ENCODE peak calls at places on chromosome 12, in six cellular contexts. One of them, this sample, is unnamed.

GRCh38 chr12:112130461-112130998 is 5.2 kb downstream of the TRAFD1 start:
- DNase-seq in stimulated activated CD4-positive, alpha-beta T cell treated with anti-CD3 and anti-CD28 coated beads, Interleukin-15, amount 100 ng/mL, for 1 hour: no peak
- DNase-seq in NCI-H460: no peak
- DNase-seq in IMR-90: peak; percentile 36
- DNase-seq in PC-3: no peak
- DNase-seq in testis: no peak
- DNase-seq in this sample: no peak

GRCh38 chr12:92297932-92298681 is 152.5 kb upstream of the BTG1 start:
- DNase-seq in stimulated activated CD4-positive, alpha-beta T cell treated with anti-CD3 and anti-CD28 coated beads, Interleukin-15, amount 100 ng/mL, for 1 hour: no peak
- DNase-seq in IMR-90: peak; percentile 80
- DNase-seq in testis: no peak
- DNase-seq in PC-3: no peak
- DNase-seq in NCI-H460: no peak
- DNase-seq in this sample: no peak

GRCh38 chr12:109645194-109645593 is 68.4 kb upstream of the FAM222A start:
- DNase-seq in testis: no peak
- DNase-seq in stimulated activated CD4-positive, alpha-beta T cell treated with anti-CD3 and anti-CD28 coated beads, Interleukin-15, amount 100 ng/mL, for 1 hour: no peak
- DNase-seq in PC-3: no peak
- DNase-seq in IMR-90: no peak
- DNase-seq in NCI-H460: no peak
- DNase-seq in this sample: no peak

GRCh38 chr12:13538136-13538535 is 341.6 kb downstream of the EMP1 start:
- DNase-seq in testis: no peak
- DNase-seq in PC-3: no peak
- DNase-seq in NCI-H460: no peak
- DNase-seq in stimulated activated CD4-positive, alpha-beta T cell treated with anti-CD3 and anti-CD28 coated beads, Interleukin-15, amount 100 ng/mL, for 1 hour: no peak
- DNase-seq in IMR-90: no peak
- DNase-seq in this sample: peak; percentile 82

GRCh38 chr12:55743131-55743921 is 404 bp downstream of the GDF11 start:
- DNase-seq in PC-3: peak; percentile 67
- DNase-seq in stimulated activated CD4-positive, alpha-beta T cell treated with anti-CD3 and anti-CD28 coated beads, Interleukin-15, amount 100 ng/mL, for 1 hour: peak; percentile 45
- DNase-seq in testis: peak; percentile 69
- DNase-seq in IMR-90: peak; percentile 68
- DNase-seq in NCI-H460: peak; percentile 41
- DNase-seq in this sample: peak; percentile 69

GRCh38 chr12:45357547-45358417 is 141.9 kb downstream of the ANO6 start:
- DNase-seq in PC-3: no peak
- DNase-seq in stimulated activated CD4-positive, alpha-beta T cell treated with anti-CD3 and anti-CD28 coated beads, Interleukin-15, amount 100 ng/mL, for 1 hour: no peak
- DNase-seq in testis: peak; percentile 72
- DNase-seq in IMR-90: no peak
- DNase-seq in NCI-H460: no peak
- DNase-seq in this sample: no peak

GRCh38 chr12:26936559-26937442 is 980 bp downstream of the INTS13 start:
- DNase-seq in IMR-90: no peak
- DNase-seq in PC-3: peak; percentile 17
- DNase-seq in NCI-H460: no peak
- DNase-seq in stimulated activated CD4-positive, alpha-beta T cell treated with anti-CD3 and anti-CD28 coated beads, Interleukin-15, amount 100 ng/mL, for 1 hour: no peak
- DNase-seq in testis: no peak
- DNase-seq in this sample: peak; percentile 23

GRCh38 chr12:104044158-104044557 is 5.8 kb downstream of the GLT8D2 start:
- DNase-seq in NCI-H460: no peak
- DNase-seq in stimulated activated CD4-positive, alpha-beta T cell treated with anti-CD3 and anti-CD28 coated beads, Interleukin-15, amount 100 ng/mL, for 1 hour: no peak
- DNase-seq in testis: no peak
- DNase-seq in PC-3: no peak
- DNase-seq in IMR-90: no peak
- DNase-seq in this sample: no peak

GRCh38 chr12:116717466-116718457 is 20.1 kb downstream of the SPRING1 start:
- DNase-seq in stimulated activated CD4-positive, alpha-beta T cell treated with anti-CD3 and anti-CD28 coated beads, Interleukin-15, amount 100 ng/mL, for 1 hour: no peak
- DNase-seq in NCI-H460: no peak
- DNase-seq in PC-3: no peak
- DNase-seq in IMR-90: peak; percentile 56
- DNase-seq in testis: peak; percentile 50
- DNase-seq in this sample: no peak

GRCh38 chr12:47449797-47450196 is 256.0 kb downstream of the RPAP3 start:
- DNase-seq in stimulated activated CD4-positive, alpha-beta T cell treated with anti-CD3 and anti-CD28 coated beads, Interleukin-15, amount 100 ng/mL, for 1 hour: no peak
- DNase-seq in testis: no peak
- DNase-seq in IMR-90: no peak
- DNase-seq in PC-3: no peak
- DNase-seq in NCI-H460: no peak
- DNase-seq in this sample: no peak

GRCh38 chr12:52195065-52195730 is 3.4 kb upstream of the KRT80 start:
- DNase-seq in testis: peak; percentile 41
- DNase-seq in stimulated activated CD4-positive, alpha-beta T cell treated with anti-CD3 and anti-CD28 coated beads, Interleukin-15, amount 100 ng/mL, for 1 hour: no peak
- DNase-seq in NCI-H460: no peak
- DNase-seq in PC-3: peak; percentile 44
- DNase-seq in IMR-90: peak; percentile 17
- DNase-seq in this sample: no peak

GRCh38 chr12:6272300-6273208 is 37.9 kb upstream of the PLEKHG6 start:
- DNase-seq in IMR-90: no peak
- DNase-seq in stimulated activated CD4-positive, alpha-beta T cell treated with anti-CD3 and anti-CD28 coated beads, Interleukin-15, amount 100 ng/mL, for 1 hour: no peak
- DNase-seq in NCI-H460: no peak
- DNase-seq in PC-3: peak; percentile 87
- DNase-seq in testis: no peak
- DNase-seq in this sample: peak; percentile 65

GRCh38 chr12:6757028-6757689 is 4.2 kb upstream of the MLF2 start:
- DNase-seq in IMR-90: no peak
- DNase-seq in stimulated activated CD4-positive, alpha-beta T cell treated with anti-CD3 and anti-CD28 coated beads, Interleukin-15, amount 100 ng/mL, for 1 hour: no peak
- DNase-seq in PC-3: no peak
- DNase-seq in testis: no peak
- DNase-seq in NCI-H460: no peak
- DNase-seq in this sample: no peak

GRCh38 chr12:108666326-108666995 is 32.8 kb upstream of the SELPLG start:
- DNase-seq in IMR-90: peak; percentile 51
- DNase-seq in stimulated activated CD4-positive, alpha-beta T cell treated with anti-CD3 and anti-CD28 coated beads, Interleukin-15, amount 100 ng/mL, for 1 hour: no peak
- DNase-seq in NCI-H460: no peak
- DNase-seq in PC-3: no peak
- DNase-seq in testis: no peak
- DNase-seq in this sample: no peak

GRCh38 chr12:95687937-95688336 is 102.6 kb downstream of the NTN4 start:
- DNase-seq in stimulated activated CD4-positive, alpha-beta T cell treated with anti-CD3 and anti-CD28 coated beads, Interleukin-15, amount 100 ng/mL, for 1 hour: no peak
- DNase-seq in NCI-H460: no peak
- DNase-seq in IMR-90: no peak
- DNase-seq in testis: no peak
- DNase-seq in PC-3: peak; percentile 51
- DNase-seq in this sample: no peak

GRCh38 chr12:90058721-90059120 is 350.1 kb upstream of the ATP2B1 start:
- DNase-seq in stimulated activated CD4-positive, alpha-beta T cell treated with anti-CD3 and anti-CD28 coated beads, Interleukin-15, amount 100 ng/mL, for 1 hour: no peak
- DNase-seq in testis: peak; percentile 32
- DNase-seq in PC-3: peak; percentile 78
- DNase-seq in IMR-90: peak; percentile 93
- DNase-seq in NCI-H460: no peak
- DNase-seq in this sample: no peak

This sample was measured in LoVo.